ENCODE peak calls at places on chromosomes 3 and 15, in eight cellular contexts. H is MCF 10A; B is activated CD8-positive, alpha-beta T cell treated with anti-CD3 and anti-CD28 coated beads for 36 hours; K is cardiac muscle cell; E is stimulated activated CD4-positive, alpha-beta T cell treated with anti-CD3 and anti-CD28 coated beads, Interleukin-15, amount 100 ng/mL, for 1 hour; M is mammary epithelial cell; G is mesendoderm; D is HFF-Myc. T is an unnamed sample.

GRCh38 chr3:125916376-125916978 is 52.5 kb upstream of the ROPN1B start:
- DNase-seq in B (no peak), G (peak), D (peak), M (peak), E (peak), K (peak), H (peak), T (peak)

GRCh38 chr15:75200765-75201608 is 695 bp upstream of the C15orf39 start:
- DNase-seq in E (peak), B (peak), H (peak), D (no peak), G (peak), M (peak), K (no peak), T (peak)

GRCh38 chr3:78041486-78041885 is 1001.6 kb downstream of the ROBO2 start:
- DNase-seq in M (peak), K (no peak), G (no peak), H (peak), D (no peak), B (no peak), E (no peak), T (no peak)

GRCh38 chr3:98994128-98994762 is 92.8 kb upstream of the DCBLD2 start:
- DNase-seq in K (peak), E (no peak), G (peak), D (peak), B (no peak), H (peak), M (peak), T (no peak)

GRCh38 chr3:128060473-128061381 is 8.5 kb downstream of the SEC61A1 start:
- DNase-seq in G (no peak), D (peak), K (no peak), E (no peak), B (no peak), H (peak), M (peak), T (no peak)

GRCh38 chr3:171011109-171011508 is 15.4 kb downstream of the SLC2A2 start:
- DNase-seq in G (peak), B (no peak), H (no peak), M (no peak), E (no peak), K (no peak), D (no peak), T (no peak)

GRCh38 chr15:87851497-87851896 is 405.0 kb downstream of the NTRK3 start:
- DNase-seq in K (no peak), E (no peak), D (no peak), B (no peak), M (no peak), H (no peak), G (no peak), T (no peak)

GRCh38 chr3:179027326-179027900 is 44.2 kb downstream of the ZMAT3 start:
- DNase-seq in B (peak), G (peak), M (peak), H (peak), E (no peak), D (no peak), K (no peak), T (peak)

GRCh38 chr3:18393906-18394305 is 31.2 kb downstream of the SATB1 start:
- DNase-seq in D (no peak), E (no peak), K (no peak), H (peak), B (no peak), M (peak), G (no peak), T (no peak)

GRCh38 chr15:40357723-40358491 is at the start of gene DISP2:
- DNase-seq in H (peak), M (peak), B (peak), E (peak), K (peak), D (no peak), G (peak), T (peak)

GRCh38 chr15:64038878-64039277 is 7.4 kb downstream of the DAPK2 start:
- DNase-seq in H (no peak), E (no peak), M (no peak), D (no peak), B (no peak), G (peak), K (no peak), T (no peak)

GRCh38 chr3:191256405-191256804 is 57.4 kb downstream of the OSTN start:
- DNase-seq in G (no peak), B (no peak), D (no peak), E (no peak), K (no peak), M (no peak), H (no peak), T (no peak)

GRCh38 chr3:127750226-127751031 is 71.9 kb downstream of the MGLL start:
- DNase-seq in B (peak), G (no peak), D (no peak), E (no peak), K (no peak), M (peak), H (peak), T (no peak)

GRCh38 chr15:48250640-48251076 is 44.6 kb downstream of the SLC12A1 start:
- DNase-seq in K (peak), M (peak), B (peak), H (peak), D (peak), E (no peak), G (peak), T (peak)

GRCh38 chr15:33154366-33155166 is 39.9 kb downstream of the FMN1 start:
- DNase-seq in D (no peak), B (no peak), E (no peak), G (no peak), H (peak), M (peak), K (no peak), T (no peak)

GRCh38 chr15:87348746-87349145 is 907.8 kb downstream of the NTRK3 start:
- DNase-seq in K (no peak), E (no peak), H (no peak), B (no peak), G (peak), D (peak), M (no peak), T (peak)

GRCh38 chr3:195566797-195567196 is 16.9 kb downstream of the APOD start:
- DNase-seq in H (peak), G (no peak), D (no peak), K (no peak), E (no peak), M (peak), B (no peak), T (peak)

GRCh38 chr15:26738996-26739395 is 33.9 kb downstream of the GABRB3 start:
- DNase-seq in D (no peak), B (no peak), M (no peak), E (no peak), G (no peak), K (no peak), H (no peak), T (no peak)

GRCh38 chr3:170064108-170064507 is 26.3 kb downstream of the GPR160 start:
- DNase-seq in H (no peak), D (no peak), B (no peak), K (no peak), G (no peak), M (no peak), E (no peak), T (no peak)

GRCh38 chr3:174132421-174133042 is 726.6 kb upstream of the NAALADL2 start:
- DNase-seq in G (no peak), D (no peak), M (no peak), E (no peak), K (no peak), H (no peak), B (no peak), T (no peak)

GRCh38 chr3:55527381-55527780 is 40.3 kb upstream of the WNT5A start:
- DNase-seq in B (no peak), G (no peak), M (no peak), H (no peak), K (peak), D (no peak), E (no peak), T (no peak)

GRCh38 chr3:142027713-142028112 is 121.6 kb downstream of the TFDP2 start:
- DNase-seq in M (peak), G (peak), B (peak), H (peak), D (no peak), E (no peak), K (peak), T (peak)

GRCh38 chr15:39312984-39313383 is 267.9 kb upstream of the THBS1 start:
- DNase-seq in G (peak), H (peak), E (no peak), M (no peak), K (peak), D (no peak), B (peak), T (no peak)

GRCh38 chr3:155064920-155065319 is 15.2 kb upstream of the MME start:
- DNase-seq in M (no peak), G (no peak), H (peak), B (no peak), E (no peak), D (no peak), K (no peak), T (no peak)

GRCh38 chr15:32923176-32923575 is 205.4 kb downstream of the GREM1 start:
- DNase-seq in G (no peak), D (no peak), K (no peak), H (no peak), E (no peak), B (no peak), M (no peak), T (no peak)

GRCh38 chr15:92077353-92078080 is 224.0 kb downstream of the SLCO3A1 start:
- DNase-seq in G (peak), K (peak), H (peak), B (peak), E (peak), M (peak), D (no peak), T (peak)

GRCh38 chr3:94317054-94317453 is 254.2 kb downstream of the NSUN3 start:
- DNase-seq in M (no peak), D (no peak), K (no peak), E (no peak), G (no peak), H (no peak), B (no peak), T (no peak)

GRCh38 chr3:71369733-71370391 is 213.7 kb downstream of the FOXP1 start:
- DNase-seq in B (no peak), K (no peak), H (peak), D (peak), M (no peak), E (no peak), G (no peak), T (no peak)

GRCh38 chr3:127729556-127730056 is 56.9 kb downstream of the ABTB1 start:
- DNase-seq in B (no peak), M (no peak), G (no peak), E (no peak), D (no peak), K (no peak), H (no peak), T (no peak)

GRCh38 chr15:63079938-63080626 is 37.5 kb downstream of the TPM1 start:
- DNase-seq in M (peak), B (no peak), D (no peak), G (peak), K (no peak), H (peak), E (no peak), T (peak)

GRCh38 chr3:31077021-31077601 is 182.7 kb upstream of the GADL1 start:
- DNase-seq in B (peak), G (peak), E (no peak), D (peak), K (no peak), H (peak), M (peak), T (no peak)

GRCh38 chr3:146133436-146133835 is 27.5 kb downstream of the PLOD2 start:
- DNase-seq in B (no peak), H (peak), M (no peak), K (no peak), G (no peak), E (no peak), D (no peak), T (no peak)

GRCh38 chr3:43858052-43858701 is 167.4 kb downstream of the ABHD5 start:
- DNase-seq in M (no peak), K (no peak), B (no peak), E (no peak), D (no peak), H (no peak), G (peak), T (no peak)

T was measured in ELF-1.